ENCODE peak calls at places on chromosomes 3 and 15, in four cellular contexts. F is IMR-90, S is endothelial cell of umbilical vein, A is K562. D is an unnamed sample.

GRCh38 chr3:89025185-89025584 is 82.2 kb upstream of the EPHA3 start:
- DNase-seq in F (no peak), S (no peak), A (no peak), D (no peak)

GRCh38 chr3:17023006-17023664 is 138.4 kb downstream of the PLCL2 start:
- DNase-seq in F (peak), S (peak), A (no peak), D (peak)

GRCh38 chr15:59350421-59350732 is 22.3 kb downstream of the MYO1E start:
- DNase-seq in F (no peak), S (no peak), A (no peak), D (no peak)

GRCh38 chr3:183022935-183023516 is 42.7 kb upstream of the DCUN1D1 start:
- DNase-seq in F (no peak), S (no peak), A (no peak), D (no peak)

GRCh38 chr15:92924216-92924615 is 24.1 kb downstream of the CHD2 start:
- DNase-seq in F (no peak), S (no peak), A (no peak), D (no peak)

GRCh38 chr3:127990051-127990450 is 62.2 kb upstream of the SEC61A1 start:
- DNase-seq in F (no peak), S (no peak), A (no peak), D (no peak)

GRCh38 chr3:57228734-57229505 is 1.4 kb downstream of the APPL1 start:
- DNase-seq in F (peak), S (peak), A (peak), D (no peak)

GRCh38 chr15:65551183-65551582 is 20.9 kb downstream of the HACD3 start:
- DNase-seq in F (no peak), S (no peak), A (peak), D (no peak)

GRCh38 chr3:38219609-38220197 is 45.9 kb upstream of the SLC22A13 start:
- DNase-seq in F (no peak), S (no peak), A (no peak), D (no peak)

GRCh38 chr3:96319176-96319575 is 495.2 kb upstream of the EPHA6 start:
- DNase-seq in F (no peak), S (no peak), A (no peak), D (no peak)

GRCh38 chr3:30671527-30672286 is 65.3 kb downstream of the TGFBR2 start:
- DNase-seq in F (no peak), S (no peak), A (no peak), D (no peak)

GRCh38 chr3:27978440-27978839 is 256.3 kb upstream of the EOMES start:
- DNase-seq in F (no peak), S (no peak), A (no peak), D (no peak)

GRCh38 chr15:83380682-83381081 is 66.5 kb upstream of the SH3GL3 start:
- DNase-seq in F (peak), S (peak), A (peak), D (peak)

GRCh38 chr3:106629215-106629832 is 747.9 kb upstream of the CCDC54 start:
- DNase-seq in F (no peak), S (peak), A (no peak), D (peak)

GRCh38 chr3:81237193-81237592 is 524.3 kb downstream of the GBE1 start:
- DNase-seq in F (no peak), S (peak), A (no peak), D (no peak)

GRCh38 chr3:63067999-63068645 is 192.9 kb upstream of the CADPS start:
- DNase-seq in F (peak), S (peak), A (peak), D (no peak)

GRCh38 chr15:85793641-85794597 is 806 bp downstream of the KLHL25 start:
- DNase-seq in F (peak), S (peak), A (no peak), D (no peak)

GRCh38 chr3:183779896-183780450 is 45.4 kb downstream of the MAP6D1 start:
- DNase-seq in F (peak), S (no peak), A (no peak), D (no peak)

GRCh38 chr3:65888980-65889706 is 149.6 kb downstream of the MAGI1 start:
- DNase-seq in F (peak), S (peak), A (no peak), D (no peak)

GRCh38 chr3:61928020-61928419 is 366.6 kb downstream of the PTPRG start:
- DNase-seq in F (peak), S (no peak), A (no peak), D (no peak)
- TF ChIP-seq FOS in F (no peak), S (no peak), A (no peak), D (no peak)

GRCh38 chr15:91125162-91125561 is 25.1 kb downstream of the SV2B start:
- DNase-seq in F (no peak), S (no peak), A (no peak), D (no peak)

GRCh38 chr15:91122296-91122695 is 22.2 kb downstream of the SV2B start:
- DNase-seq in F (no peak), S (no peak), A (no peak), D (no peak)

GRCh38 chr15:91126080-91126479 is 26.0 kb downstream of the SV2B start:
- DNase-seq in F (no peak), S (no peak), A (no peak), D (no peak)

GRCh38 chr15:91127236-91127914 is 27.3 kb downstream of the SV2B start:
- DNase-seq in F (no peak), S (no peak), A (no peak), D (no peak)

DNA sequence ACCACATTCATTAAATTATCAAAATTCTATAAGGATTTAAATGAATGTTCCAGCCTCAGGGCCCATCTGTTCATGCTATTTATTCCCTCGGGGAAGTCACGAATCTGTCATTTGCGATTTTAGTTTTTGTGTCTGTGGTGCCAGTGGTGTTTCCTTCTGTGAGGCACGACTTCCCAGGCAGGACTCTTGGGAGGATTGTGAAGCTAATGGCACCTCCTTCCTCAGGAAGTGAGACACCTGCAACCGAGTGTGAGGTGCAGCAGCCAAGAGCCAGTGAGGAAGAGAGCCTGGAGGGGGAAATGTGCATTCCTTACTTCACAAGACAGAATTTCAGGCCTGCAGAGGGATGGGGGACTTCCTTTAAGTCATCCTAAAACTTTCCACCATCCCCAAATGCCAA is 24.1 kb downstream of the SV2B start:
- DNase-seq in F (no peak), S (no peak), A (no peak), D (no peak)
- TF ChIP-seq FOS in F (no peak), S (no peak), A (no peak), D (no peak)

GRCh38 chr15:32970847-32971246 is 223.7 kb downstream of the FMN1 start:
- DNase-seq in F (no peak), S (no peak), A (no peak), D (no peak)

GRCh38 chr15:32979710-32980109 is 214.8 kb downstream of the FMN1 start:
- DNase-seq in F (peak), S (no peak), A (no peak), D (no peak)

GRCh38 chr15:32974691-32975090 is 219.8 kb downstream of the FMN1 start:
- DNase-seq in F (peak), S (no peak), A (no peak), D (no peak)
- TF ChIP-seq FOS in F (no peak), S (no peak), A (no peak), D (no peak)

DNA sequence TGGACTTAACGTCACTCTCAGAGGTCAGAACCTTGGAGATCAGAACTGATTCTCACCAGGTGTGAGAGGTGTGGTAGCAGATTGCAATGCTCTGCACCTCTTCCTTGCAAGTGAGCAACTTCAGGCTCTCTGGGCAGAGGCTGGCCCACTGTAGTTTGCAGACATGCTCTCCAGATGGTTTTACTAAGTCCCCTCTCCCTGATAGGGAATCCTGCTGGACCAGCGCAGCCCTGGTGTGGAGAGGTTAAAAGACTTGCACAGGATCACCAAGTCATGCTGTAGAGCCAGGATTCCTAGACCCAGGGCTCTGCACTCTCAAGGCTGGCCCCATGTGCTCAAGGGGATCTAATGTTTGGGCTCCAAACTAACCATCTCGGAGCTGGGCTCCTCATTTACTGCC is 62.2 kb downstream of the RPL39L start:
- DNase-seq in F (no peak), S (no peak), A (no peak), D (no peak)
- TF ChIP-seq FOS in F (no peak), S (no peak), A (no peak), D (no peak)

GRCh38 chr3:123642182-123642956 is 57.5 kb upstream of the HACD2 start:
- DNase-seq in F (peak), S (peak), A (peak), D (peak)
- TF ChIP-seq FOS in F (no peak), S (no peak), A (no peak), D (no peak)

DNA sequence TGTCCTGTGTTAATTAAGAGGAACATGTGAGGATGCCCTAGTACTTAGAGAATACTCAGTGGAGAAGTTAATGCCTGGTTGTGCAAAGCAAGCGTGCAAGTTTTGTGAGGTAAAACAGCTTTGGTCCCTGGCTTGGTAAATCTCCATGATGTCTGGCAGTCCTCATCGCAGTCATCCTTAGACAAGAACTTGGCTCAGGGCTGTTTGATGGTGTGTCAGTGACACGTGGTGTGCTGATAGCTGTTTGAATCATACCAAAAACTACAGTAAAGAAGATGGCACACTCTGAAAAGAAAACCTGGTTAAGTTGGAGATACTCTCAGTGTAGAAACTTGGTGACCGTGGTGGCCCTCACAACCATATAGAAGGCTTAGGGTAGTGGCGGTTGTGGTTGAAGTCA is 361.7 kb downstream of the FEZF2 start:
- DNase-seq in F (peak), S (no peak), A (no peak), D (no peak)
- TF ChIP-seq FOS in F (no peak), S (no peak), A (no peak), D (no peak)

GRCh38 chr15:60766391-60767128 is 287.6 kb upstream of the ICE2 start:
- DNase-seq in F (no peak), S (no peak), A (no peak), D (no peak)
- TF ChIP-seq FOS in F (no peak), S (no peak), A (no peak), D (no peak)

DNA sequence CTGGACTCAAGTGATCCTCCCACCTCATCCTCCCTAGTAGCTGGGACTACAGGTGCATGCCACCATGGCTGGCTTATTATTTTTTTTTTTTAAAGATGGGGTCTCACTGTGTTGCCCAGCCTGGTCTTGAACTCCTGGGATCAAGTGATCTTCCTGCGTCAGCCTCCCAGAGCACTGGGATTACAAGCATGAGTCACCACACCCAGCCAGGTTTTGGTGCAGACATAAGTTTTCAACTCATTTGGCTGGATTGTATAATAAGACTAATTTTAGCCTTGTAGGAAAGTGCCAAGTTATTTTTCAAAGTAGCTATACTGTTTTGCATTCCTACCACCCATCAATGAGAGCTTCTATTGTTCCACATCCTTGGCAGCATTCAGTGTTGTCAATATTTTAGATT is 32.1 kb downstream of the BUB1B start:
- DNase-seq in F (peak), S (peak), A (no peak), D (no peak)
- TF ChIP-seq FOS in F (no peak), S (no peak), A (no peak), D (no peak)

D was measured in GM12878.